ENCODE peak calls at places on chromosome 12, in nine cellular contexts. O is PC-3; S is SJCRH30; L is tibial artery; A is ovary; X is A549; U is lung; C is PC-9; N is CD8-positive, alpha-beta T cell. P is an unnamed sample. For H3K4me1, the result is how much of the 10 kb centered on the place peaks cover.

GRCh38 chr12:105393586-105393985 is 63.1 kb downstream of the C12orf75 start:
- DNase-seq in S (no peak), A (no peak), L (no peak), O (no peak), U (no peak), N (no peak), X (no peak), C (no peak), P (no peak)

GRCh38 chr12:104910196-104910840 is 47.8 kb downstream of the SLC41A2 start:
- DNase-seq in L (no peak), O (peak), A (no peak), X (no peak), N (no peak), C (no peak), S (no peak), U (no peak), P (no peak)

GRCh38 chr12:87930033-87930432 is 99.2 kb downstream of the C12orf50 start:
- DNase-seq in U (no peak), X (no peak), C (no peak), L (no peak), A (no peak), S (no peak), N (no peak), O (peak), P (no peak)

GRCh38 chr12:11765817-11766794 is 116.6 kb downstream of the ETV6 start:
- DNase-seq in U (peak), S (no peak), L (no peak), X (no peak), N (no peak), C (no peak), O (no peak), A (no peak), P (no peak)

GRCh38 chr12:6039894-6040601 is 84.4 kb downstream of the VWF start:
- DNase-seq in S (peak), O (peak), N (peak), C (peak), L (peak), A (peak), U (peak), X (peak), P (peak)

GRCh38 chr12:88706286-88706685 is 126.0 kb upstream of the KITLG start:
- DNase-seq in O (no peak), S (no peak), A (no peak), C (no peak), U (no peak), L (no peak), N (no peak), X (no peak), P (no peak)

GRCh38 chr12:74365178-74365964 is 172.3 kb upstream of the ATXN7L3B start:
- DNase-seq in S (peak), U (no peak), L (no peak), N (no peak), X (peak), C (no peak), A (peak), O (peak), P (peak)

GRCh38 chr12:19641235-19642080 is 202.2 kb downstream of the AEBP2 start:
- DNase-seq in S (no peak), X (no peak), U (no peak), L (no peak), O (no peak), A (no peak), C (no peak), N (no peak), P (no peak)

GRCh38 chr12:55019784-55020183 is at the start of gene NEUROD4:
- DNase-seq in S (peak), A (no peak), O (peak), X (peak), N (no peak), U (peak), L (no peak), C (no peak), P (peak)

GRCh38 chr12:132393991-132394949 is 64.9 kb upstream of the GALNT9 start:
- DNase-seq in N (no peak), U (no peak), L (no peak), A (no peak), C (no peak), X (peak), S (no peak), O (peak), P (no peak)

GRCh38 chr12:98379106-98379505 is 136.3 kb upstream of the TMPO start:
- DNase-seq in S (no peak), N (no peak), O (no peak), X (no peak), C (no peak), U (no peak), L (no peak), A (no peak), P (no peak)

GRCh38 chr12:59708059-59708458 is 112.2 kb downstream of the SLC16A7 start:
- DNase-seq in X (no peak), O (peak), L (no peak), S (no peak), A (no peak), N (no peak), C (no peak), U (no peak), P (no peak)

GRCh38 chr12:4900327-4900726 is 9.4 kb upstream of the KCNA1 start:
- DNase-seq in O (no peak), A (no peak), X (peak), L (no peak), N (no peak), C (no peak), S (no peak), U (no peak), P (no peak)

GRCh38 chr12:65740873-65741600 is 83.2 kb upstream of the HMGA2 start:
- DNase-seq in O (peak), X (peak), S (peak), C (no peak), U (peak), A (peak), L (peak), N (peak), P (peak)

GRCh38 chr12:53160000-53160399 is 20.5 kb upstream of the ZNF740 start:
- DNase-seq in L (no peak), U (no peak), C (no peak), O (no peak), N (no peak), X (no peak), A (no peak), S (no peak), P (no peak)

GRCh38 chr12:65525501-65526141 is 247.1 kb downstream of the MSRB3 start:
- DNase-seq in S (no peak), O (peak), X (no peak), C (no peak), U (no peak), A (no peak), N (no peak), L (no peak), P (no peak)

GRCh38 chr12:132148368-132149045 is 4.2 kb downstream of the NOC4L start:
- DNase-seq in A (no peak), X (no peak), N (no peak), O (no peak), U (no peak), S (no peak), C (no peak), L (no peak), P (no peak)

GRCh38 chr12:71708658-71709057 is 22.8 kb downstream of the TMEM19 start:
- DNase-seq in L (no peak), C (no peak), A (no peak), N (no peak), S (no peak), X (no peak), U (no peak), O (no peak), P (no peak)

GRCh38 chr12:1369942-1370620 is 224.3 kb downstream of the FBXL14 start:
- DNase-seq in C (no peak), U (no peak), L (no peak), S (no peak), X (no peak), A (no peak), O (no peak), N (no peak), P (no peak)

GRCh38 chr12:100868487-100868886 is 73.9 kb downstream of the ANO4 start:
- DNase-seq in A (no peak), N (no peak), L (no peak), O (peak), X (no peak), C (no peak), S (no peak), U (no peak), P (no peak)

DNA sequence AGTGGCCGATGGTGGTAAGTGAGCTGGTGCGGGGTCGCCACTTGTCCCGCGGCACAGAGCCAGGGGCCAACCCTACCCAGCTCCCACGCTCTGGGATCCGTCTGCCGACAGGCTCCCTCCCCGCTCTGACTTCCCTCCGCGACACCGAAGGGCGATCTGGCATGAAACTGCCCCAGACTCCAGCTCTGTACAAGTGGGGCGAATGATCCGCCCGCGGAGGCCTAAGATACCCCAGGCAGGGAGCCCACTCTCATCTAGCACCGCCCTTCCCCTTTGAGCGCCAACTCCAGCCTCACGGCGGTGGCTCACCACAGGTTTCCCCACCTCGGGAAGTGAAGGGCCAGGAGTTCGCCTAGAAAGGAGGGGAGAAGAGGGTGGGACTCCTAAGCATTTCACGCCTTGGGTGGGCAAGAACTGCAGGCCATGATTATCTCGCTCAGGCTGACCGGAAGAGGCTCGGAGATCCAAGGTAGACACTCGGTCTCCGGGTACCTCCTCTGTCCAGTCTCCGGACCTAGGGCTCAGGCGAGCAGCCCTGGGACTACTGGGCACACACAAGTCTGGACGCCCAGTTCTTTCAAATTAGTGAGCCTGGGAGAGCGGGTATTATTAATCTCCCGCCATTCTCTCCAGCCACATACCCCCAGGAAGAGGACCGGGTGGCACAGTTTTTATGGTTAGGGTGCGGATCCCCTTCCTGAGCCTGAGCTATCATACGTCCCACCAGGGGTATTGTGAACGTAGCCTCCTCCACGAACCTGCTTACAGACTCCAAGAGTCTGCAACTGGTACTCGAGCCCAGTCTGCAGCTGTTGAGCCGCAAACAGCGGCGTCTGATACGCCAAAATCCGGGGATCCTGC is 849 bp downstream of the WNT1 start:
- DNase-seq in L (no peak), X (no peak), A (no peak), S (no peak), O (no peak), U (no peak), C (no peak), N (no peak), P (no peak)
- H3K4me3 ChIP-seq in L (peak), X (peak), A (no peak), S (no peak), O (peak), U (no peak), C (peak), N (peak), P (no peak)

GRCh38 chr12:22190969-22191368 is 143.5 kb downstream of the ST8SIA1 start:
- DNase-seq in L (no peak), N (no peak), A (no peak), U (no peak), C (no peak), X (no peak), S (no peak), O (no peak), P (no peak)
- H3K4me1 ChIP-seq in L (under half), N (under half), A (under half), U (under half), C (under half), X (under half), S (under half), O (under half), P (under half)

GRCh38 chr12:103495158-103495782 is 498 bp downstream of the C12orf42 start:
- DNase-seq in U (no peak), S (no peak), A (no peak), L (no peak), N (peak), X (peak), O (no peak), C (no peak), P (peak)
- H3K4me3 ChIP-seq in U (no peak), S (no peak), A (no peak), L (peak), N (peak), X (peak), O (peak), C (no peak), P (peak)

DNA sequence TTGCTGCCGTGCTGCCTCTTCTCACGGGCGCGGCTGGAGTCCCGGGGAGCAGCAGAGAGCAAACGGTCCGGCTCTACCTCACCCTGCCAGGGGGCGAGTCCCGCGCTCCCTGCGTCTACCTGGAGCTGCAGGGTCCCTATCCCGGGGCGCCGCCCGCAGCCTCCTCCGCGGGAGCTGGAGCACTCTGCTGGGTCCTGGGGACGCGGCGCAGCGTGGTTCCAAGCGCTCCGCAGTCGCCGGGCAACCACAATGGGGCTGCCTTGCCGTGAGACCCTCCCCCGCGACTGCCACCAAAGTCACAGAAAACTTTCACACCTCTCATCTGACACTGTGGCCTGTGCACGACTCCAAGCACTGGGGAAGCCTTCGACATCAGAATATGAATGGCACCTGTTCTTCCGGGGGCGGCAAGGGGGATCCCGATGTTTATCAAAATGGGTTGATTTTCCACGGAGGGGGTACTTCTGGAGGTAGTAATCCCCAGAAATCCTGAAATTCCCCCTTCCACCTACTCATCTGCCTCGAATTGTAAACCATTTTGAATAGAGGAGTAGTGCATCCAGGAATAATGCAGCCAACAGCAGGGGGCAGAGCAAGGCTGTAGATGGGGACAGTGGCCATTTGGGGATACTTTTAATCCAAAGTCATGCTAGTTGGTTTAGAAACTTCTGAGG is at the start of gene C12orf42:
- DNase-seq in X (peak), A (no peak), O (peak), L (no peak), C (no peak), U (no peak), N (peak), S (no peak), P (peak)
- H3K4me1 ChIP-seq in X (under half), A (under half), O (under half), L (under half), C (under half), U (under half), N (under half), S (under half), P (under half)

GRCh38 chr12:128267651-128268347 is 829 bp downstream of the TMEM132C start:
- DNase-seq in C (no peak), L (no peak), U (no peak), N (no peak), O (no peak), S (no peak), X (no peak), A (peak), P (no peak)

GRCh38 chr12:128267246-128267622 is 264 bp downstream of the TMEM132C start:
- DNase-seq in U (no peak), C (no peak), A (no peak), S (no peak), L (no peak), N (no peak), O (no peak), X (no peak), P (no peak)

GRCh38 chr12:128265566-128265965 is 1.4 kb upstream of the TMEM132C start:
- DNase-seq in S (no peak), U (no peak), X (no peak), O (no peak), A (no peak), L (no peak), N (no peak), C (no peak), P (no peak)

GRCh38 chr12:128266086-128266485 is 884 bp upstream of the TMEM132C start:
- DNase-seq in C (no peak), A (no peak), S (no peak), U (no peak), L (no peak), N (no peak), O (no peak), X (no peak), P (no peak)

DNA sequence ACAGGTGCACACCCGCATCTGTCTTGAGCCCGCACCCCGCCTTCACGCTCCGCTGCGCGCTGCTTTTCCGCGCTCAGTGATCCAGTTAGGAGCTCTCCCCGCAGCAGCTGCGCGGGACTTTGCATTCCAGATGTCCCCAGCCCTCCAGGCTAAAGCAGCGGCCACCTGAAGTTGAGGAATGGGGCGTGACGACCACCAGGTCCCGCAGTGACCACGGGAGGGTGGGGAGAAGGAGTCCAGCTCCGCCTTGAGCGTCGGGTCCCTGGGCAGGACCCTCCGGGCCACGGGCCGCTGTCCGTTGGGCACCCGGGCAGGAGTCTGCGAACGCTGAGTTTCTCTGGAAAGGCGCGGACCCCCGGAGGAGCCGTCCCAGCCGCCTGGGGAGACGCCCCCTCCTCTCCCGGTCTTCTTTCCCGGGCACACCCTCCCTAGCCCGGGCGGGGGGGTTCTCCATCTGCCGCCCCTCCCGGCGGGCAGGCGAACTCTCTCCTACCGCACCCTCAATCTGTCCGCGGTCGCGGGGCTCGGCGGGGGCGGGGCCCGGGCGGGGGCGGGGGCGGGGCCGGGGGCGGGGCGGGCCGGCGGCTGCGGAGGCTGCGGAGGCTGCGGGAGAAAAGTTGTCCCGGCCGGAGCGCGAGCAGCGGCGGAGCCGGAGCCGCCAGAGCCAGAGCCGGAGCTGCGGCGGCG is at the start of gene TMEM132C:
- DNase-seq in N (no peak), O (no peak), S (no peak), X (no peak), C (no peak), A (peak), U (no peak), L (no peak), P (no peak)
- H3K4me3 ChIP-seq in N (no peak), O (no peak), S (no peak), X (no peak), C (no peak), A (peak), U (no peak), L (peak), P (no peak)

GRCh38 chr12:125329239-125330238 is 264.3 kb downstream of the AACS start:
- DNase-seq in C (no peak), L (no peak), U (no peak), S (no peak), A (no peak), O (no peak), X (no peak), N (no peak), P (no peak)
- H3K4me1 ChIP-seq in C (under half), L (under half), U (under half), S (under half), A (under half), O (under half), X (under half), N (under half), P (under half)

GRCh38 chr12:49091056-49091835 is 3.4 kb downstream of the DHH start:
- DNase-seq in U (no peak), X (no peak), L (no peak), N (no peak), S (no peak), C (no peak), O (no peak), A (no peak), P (no peak)
- H3K4me3 ChIP-seq in U (no peak), X (no peak), L (no peak), N (no peak), S (peak), C (no peak), O (peak), A (no peak), P (no peak)